ENCODE peak calls at places on chromosomes 12 and 14, in seven cellular contexts. U is breast epithelium, J is GM06990, N is ascending aorta, P is AG09309, T is fibroblast of pulmonary artery, E is fibroblast of lung. L is an unnamed sample.

GRCh38 chr12:69509308-69509736 is 39.1 kb downstream of the FRS2 start:
- DNase-seq in U (no peak), J (no peak), N (no peak), P (no peak), T (peak; percentile 44), E (no peak), L (no peak)

GRCh38 chr14:68874746-68875155 is 81.9 kb upstream of the ZFP36L1 start:
- DNase-seq in U (no peak), J (no peak), N (no peak), P (no peak), T (no peak), E (peak; percentile 28), L (no peak)

GRCh38 chr12:121573949-121574520 is 6.8 kb downstream of the KDM2B start:
- DNase-seq in U (no peak), J (no peak), N (no peak), P (no peak), T (no peak), E (no peak), L (no peak)

GRCh38 chr12:108833757-108834472 is 23.5 kb downstream of the SSH1 start:
- DNase-seq in U (no peak), J (no peak), N (no peak), P (no peak), T (peak; percentile 87), E (peak; percentile 90), L (no peak)

GRCh38 chr12:110577717-110578521 is 5.2 kb downstream of the PPTC7 start:
- DNase-seq in U (no peak), J (peak; percentile 60), N (no peak), P (peak; percentile 61), T (peak; percentile 69), E (peak; percentile 91), L (no peak)

GRCh38 chr12:106300761-106301160 is 1.8 kb upstream of the TCP11L2 start:
- DNase-seq in U (no peak), J (no peak), N (no peak), P (no peak), T (no peak), E (no peak), L (no peak)

GRCh38 chr14:64745511-64746041 is 41.4 kb downstream of the PLEKHG3 start:
- DNase-seq in U (no peak), J (no peak), N (no peak), P (no peak), T (peak; percentile 17), E (peak; percentile 28), L (no peak)

GRCh38 chr12:24561882-24562760 is 386.8 kb downstream of the BCAT1 start:
- DNase-seq in U (no peak), J (peak; percentile 13), N (no peak), P (no peak), T (peak; percentile 57), E (peak; percentile 83), L (peak; percentile 75)

GRCh38 chr12:114213055-114213561 is 192.8 kb downstream of the TBX5 start:
- DNase-seq in U (no peak), J (no peak), N (no peak), P (no peak), T (no peak), E (no peak), L (no peak)

GRCh38 chr14:93832665-93833064 is 44.4 kb upstream of the PRIMA1 start:
- DNase-seq in U (peak; percentile 77), J (no peak), N (no peak), P (no peak), T (no peak), E (no peak), L (no peak)

GRCh38 chr12:91663331-91663998 is 480.8 kb upstream of the DCN start:
- DNase-seq in U (no peak), J (no peak), N (no peak), P (no peak), T (no peak), E (no peak), L (no peak)

GRCh38 chr12:100858658-100859057 is 64.1 kb downstream of the ANO4 start:
- DNase-seq in U (no peak), J (no peak), N (no peak), P (peak; percentile 13), T (peak; percentile 29), E (no peak), L (no peak)

GRCh38 chr14:72892879-72893635 is 844 bp downstream of the DPF3 start:
- DNase-seq in U (no peak), J (peak; percentile 64), N (no peak), P (no peak), T (no peak), E (no peak), L (peak; percentile 78)

GRCh38 chr12:124666722-124667259 is 99.4 kb upstream of the NCOR2 start:
- DNase-seq in U (no peak), J (no peak), N (no peak), P (no peak), T (no peak), E (no peak), L (no peak)

GRCh38 chr14:50051706-50052105 is 64.7 kb downstream of the VCPKMT start:
- DNase-seq in U (no peak), J (no peak), N (no peak), P (no peak), T (no peak), E (no peak), L (no peak)

GRCh38 chr12:115407036-115407435 is 723.1 kb upstream of the TBX3 start:
- DNase-seq in U (no peak), J (no peak), N (no peak), P (no peak), T (no peak), E (no peak), L (no peak)

GRCh38 chr12:46830731-46831334 is 5.0 kb upstream of the SLC38A4 start:
- DNase-seq in U (no peak), J (no peak), N (no peak), P (no peak), T (no peak), E (peak; percentile 31), L (no peak)

GRCh38 chr12:46835785-46836184 is 10.0 kb upstream of the SLC38A4 start:
- DNase-seq in U (no peak), J (no peak), N (no peak), P (no peak), T (no peak), E (no peak), L (no peak)

GRCh38 chr12:46831335-46832083 is 5.7 kb upstream of the SLC38A4 start:
- DNase-seq in U (no peak), J (no peak), N (no peak), P (no peak), T (no peak), E (peak; percentile 24), L (no peak)

GRCh38 chr12:46832084-46832704 is 6.4 kb upstream of the SLC38A4 start:
- DNase-seq in U (no peak), J (no peak), N (no peak), P (no peak), T (no peak), E (no peak), L (no peak)
- TF ChIP-seq CTCF in U (no peak), J (no peak), N (no peak), P (no peak), T (no peak), E (no peak), L (no peak)

GRCh38 chr12:58140395-58140794 is 199.0 kb downstream of the ATP23 start:
- DNase-seq in U (no peak), J (no peak), N (no peak), P (no peak), T (no peak), E (no peak), L (no peak)
- H3K4me3 ChIP-seq in U (no peak overlapping the region), J (no peak overlapping the region), N (no peak overlapping the region), P (no peak overlapping the region), T (no peak overlapping the region), E (no peak overlapping the region), L (no peak overlapping the region)

GRCh38 chr14:76089151-76089550 is 62.6 kb upstream of the GPATCH2L start:
- DNase-seq in U (no peak), J (no peak), N (no peak), P (no peak), T (no peak), E (no peak), L (no peak)

GRCh38 chr14:76089575-76089974 is 62.1 kb upstream of the GPATCH2L start:
- DNase-seq in U (no peak), J (no peak), N (no peak), P (no peak), T (no peak), E (no peak), L (no peak)

GRCh38 chr14:76091036-76091435 is 60.7 kb upstream of the GPATCH2L start:
- DNase-seq in U (no peak), J (no peak), N (no peak), P (no peak), T (peak; percentile 10), E (no peak), L (no peak)

GRCh38 chr14:76086636-76087035 is 65.1 kb upstream of the GPATCH2L start:
- DNase-seq in U (no peak), J (no peak), N (no peak), P (no peak), T (no peak), E (no peak), L (no peak)

GRCh38 chr14:76090611-76091010 is 61.1 kb upstream of the GPATCH2L start:
- DNase-seq in U (no peak), J (no peak), N (no peak), P (peak; percentile 8), T (no peak), E (no peak), L (no peak)
- TF ChIP-seq CTCF in U (no peak), J (no peak), N (no peak), P (no peak), T (no peak), E (no peak), L (no peak)

DNA sequence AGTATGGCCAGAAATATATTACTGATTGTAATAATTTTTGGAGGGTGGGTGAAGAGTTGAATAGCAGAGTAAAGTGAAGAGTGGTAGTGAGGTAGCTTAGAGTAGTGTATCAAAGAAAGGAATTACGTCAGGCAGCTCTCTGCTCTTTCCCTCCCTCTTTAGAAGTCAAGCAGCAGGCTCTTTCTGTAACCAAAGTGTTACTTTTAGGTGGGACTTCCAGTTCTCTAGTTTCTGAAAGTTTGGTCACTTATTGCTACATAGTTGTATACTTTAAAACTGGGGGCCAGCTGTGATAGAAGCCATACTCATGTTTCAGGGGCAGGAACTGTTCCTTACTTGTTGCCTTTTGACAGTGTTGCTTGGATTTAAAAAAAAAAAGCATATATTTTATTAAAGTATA is 30.6 kb downstream of the ATF7IP start:
- DNase-seq in U (no peak), J (peak; percentile 59), N (no peak), P (no peak), T (no peak), E (peak; percentile 84), L (no peak)
- H3K4me3 ChIP-seq in U (no peak overlapping the region), J (no peak overlapping the region), N (no peak overlapping the region), P (no peak overlapping the region), T (no peak overlapping the region), E (no peak overlapping the region), L (no peak overlapping the region)

L was measured in left lung.